ENCODE peak calls at places on chromosome 1, in seven cellular contexts. One of them, this sample, is unnamed.

GRCh38 chr1:13759072-13759471 is 59.1 kb downstream of the PRDM2 start:
- DNase-seq in GM20000: no peak
- DNase-seq in endothelial cell: no peak
- DNase-seq in left lung: no peak
- DNase-seq in fibroblast of the aortic adventitia: no peak
- DNase-seq in BJ: no peak
- DNase-seq in tibial artery: no peak
- DNase-seq in this sample: no peak

GRCh38 chr1:234920843-234921140 is 207.8 kb downstream of the TOMM20 start:
- DNase-seq in GM20000: no peak
- DNase-seq in fibroblast of the aortic adventitia: no peak
- DNase-seq in left lung: no peak
- DNase-seq in BJ: no peak
- DNase-seq in tibial artery: no peak
- DNase-seq in endothelial cell: no peak
- DNase-seq in this sample: no peak

GRCh38 chr1:26408604-26409003 is 2.0 kb upstream of the LIN28A start:
- DNase-seq in endothelial cell: peak; percentile 89
- DNase-seq in left lung: peak; percentile 81
- DNase-seq in GM20000: peak; percentile 81
- DNase-seq in BJ: no peak
- DNase-seq in tibial artery: peak; percentile 70
- DNase-seq in fibroblast of the aortic adventitia: peak; percentile 84
- DNase-seq in this sample: peak; percentile 92

GRCh38 chr1:40385437-40386310 is 12.1 kb downstream of the SMAP2 start:
- DNase-seq in tibial artery: no peak
- DNase-seq in BJ: no peak
- DNase-seq in endothelial cell: no peak
- DNase-seq in fibroblast of the aortic adventitia: no peak
- DNase-seq in GM20000: peak; percentile 68
- DNase-seq in left lung: no peak
- DNase-seq in this sample: no peak

GRCh38 chr1:6000444-6001288 is 8.4 kb upstream of the NPHP4 start:
- DNase-seq in fibroblast of the aortic adventitia: no peak
- DNase-seq in tibial artery: no peak
- DNase-seq in left lung: peak; percentile 61
- DNase-seq in endothelial cell: no peak
- DNase-seq in BJ: no peak
- DNase-seq in GM20000: no peak
- DNase-seq in this sample: no peak

GRCh38 chr1:6130596-6130995 is 49.5 kb downstream of the CHD5 start:
- DNase-seq in fibroblast of the aortic adventitia: no peak
- DNase-seq in endothelial cell: no peak
- DNase-seq in GM20000: no peak
- DNase-seq in tibial artery: no peak
- DNase-seq in left lung: peak; percentile 46
- DNase-seq in BJ: no peak
- DNase-seq in this sample: no peak

GRCh38 chr1:57424231-57425027 is 569 bp upstream of the DAB1 start:
- DNase-seq in GM20000: no peak
- DNase-seq in fibroblast of the aortic adventitia: peak; percentile 18
- DNase-seq in left lung: peak; percentile 66
- DNase-seq in BJ: no peak
- DNase-seq in tibial artery: no peak
- DNase-seq in endothelial cell: peak; percentile 86
- DNase-seq in this sample: peak; percentile 57

GRCh38 chr1:18907021-18907913 is 4.9 kb upstream of the ALDH4A1 start:
- DNase-seq in BJ: no peak
- DNase-seq in endothelial cell: peak; percentile 60
- DNase-seq in GM20000: peak; percentile 72
- DNase-seq in tibial artery: peak; percentile 53
- DNase-seq in fibroblast of the aortic adventitia: peak; percentile 79
- DNase-seq in left lung: peak; percentile 87
- DNase-seq in this sample: peak; percentile 34

GRCh38 chr1:25245809-25246599 is 1.2 kb downstream of the RSRP1 start:
- DNase-seq in tibial artery: no peak
- DNase-seq in endothelial cell: no peak
- DNase-seq in fibroblast of the aortic adventitia: peak; percentile 52
- DNase-seq in BJ: no peak
- DNase-seq in GM20000: no peak
- DNase-seq in left lung: no peak
- DNase-seq in this sample: no peak

GRCh38 chr1:25245393-25245792 is 1.9 kb downstream of the RSRP1 start:
- DNase-seq in endothelial cell: no peak
- DNase-seq in left lung: no peak
- DNase-seq in GM20000: no peak
- DNase-seq in tibial artery: no peak
- DNase-seq in fibroblast of the aortic adventitia: no peak
- DNase-seq in BJ: no peak
- DNase-seq in this sample: no peak

GRCh38 chr1:25246600-25247023 is 642 bp downstream of the RSRP1 start:
- DNase-seq in GM20000: no peak
- DNase-seq in tibial artery: no peak
- DNase-seq in fibroblast of the aortic adventitia: no peak
- DNase-seq in BJ: no peak
- DNase-seq in endothelial cell: no peak
- DNase-seq in left lung: no peak
- DNase-seq in this sample: peak; percentile 24

GRCh38 chr1:25247024-25247828 is at the start of gene RSRP1:
- DNase-seq in tibial artery: peak; percentile 99
- DNase-seq in fibroblast of the aortic adventitia: peak; percentile 98
- DNase-seq in BJ: peak; percentile 91
- DNase-seq in left lung: peak; percentile 100
- DNase-seq in endothelial cell: peak; percentile 99
- DNase-seq in GM20000: peak; percentile 100
- DNase-seq in this sample: peak; percentile 98

GRCh38 chr1:25247829-25248754 is 838 bp upstream of the RSRP1 start:
- DNase-seq in endothelial cell: no peak
- DNase-seq in GM20000: no peak
- DNase-seq in left lung: no peak
- DNase-seq in tibial artery: no peak
- DNase-seq in BJ: no peak
- DNase-seq in fibroblast of the aortic adventitia: no peak
- DNase-seq in this sample: no peak
- TF ChIP-seq CTCF in endothelial cell: no peak
- TF ChIP-seq CTCF in GM20000: no peak
- TF ChIP-seq CTCF in left lung: no peak
- TF ChIP-seq CTCF in tibial artery: no peak
- TF ChIP-seq CTCF in BJ: peak; percentile 35
- TF ChIP-seq CTCF in fibroblast of the aortic adventitia: peak; percentile 14
- TF ChIP-seq CTCF in this sample: peak; percentile 60

GRCh38 chr1:63321788-63322247 is 549 bp upstream of the FOXD3 start:
- DNase-seq in GM20000: peak; percentile 58
- DNase-seq in BJ: no peak
- DNase-seq in endothelial cell: no peak
- DNase-seq in tibial artery: no peak
- DNase-seq in fibroblast of the aortic adventitia: no peak
- DNase-seq in left lung: no peak
- DNase-seq in this sample: no peak

GRCh38 chr1:63324779-63325119 is 2.4 kb downstream of the FOXD3 start:
- DNase-seq in left lung: no peak
- DNase-seq in BJ: no peak
- DNase-seq in GM20000: no peak
- DNase-seq in tibial artery: no peak
- DNase-seq in fibroblast of the aortic adventitia: no peak
- DNase-seq in endothelial cell: no peak
- DNase-seq in this sample: no peak

GRCh38 chr1:63323866-63324778 is 1.8 kb downstream of the FOXD3 start:
- DNase-seq in GM20000: peak; percentile 17
- DNase-seq in fibroblast of the aortic adventitia: no peak
- DNase-seq in tibial artery: no peak
- DNase-seq in BJ: no peak
- DNase-seq in left lung: peak; percentile 80
- DNase-seq in endothelial cell: no peak
- DNase-seq in this sample: no peak

GRCh38 chr1:63322248-63322943 is at the start of gene FOXD3:
- DNase-seq in fibroblast of the aortic adventitia: peak; percentile 35
- DNase-seq in GM20000: peak; percentile 65
- DNase-seq in BJ: no peak
- DNase-seq in tibial artery: no peak
- DNase-seq in endothelial cell: peak; percentile 55
- DNase-seq in left lung: peak; percentile 94
- DNase-seq in this sample: peak; percentile 46

DNA sequence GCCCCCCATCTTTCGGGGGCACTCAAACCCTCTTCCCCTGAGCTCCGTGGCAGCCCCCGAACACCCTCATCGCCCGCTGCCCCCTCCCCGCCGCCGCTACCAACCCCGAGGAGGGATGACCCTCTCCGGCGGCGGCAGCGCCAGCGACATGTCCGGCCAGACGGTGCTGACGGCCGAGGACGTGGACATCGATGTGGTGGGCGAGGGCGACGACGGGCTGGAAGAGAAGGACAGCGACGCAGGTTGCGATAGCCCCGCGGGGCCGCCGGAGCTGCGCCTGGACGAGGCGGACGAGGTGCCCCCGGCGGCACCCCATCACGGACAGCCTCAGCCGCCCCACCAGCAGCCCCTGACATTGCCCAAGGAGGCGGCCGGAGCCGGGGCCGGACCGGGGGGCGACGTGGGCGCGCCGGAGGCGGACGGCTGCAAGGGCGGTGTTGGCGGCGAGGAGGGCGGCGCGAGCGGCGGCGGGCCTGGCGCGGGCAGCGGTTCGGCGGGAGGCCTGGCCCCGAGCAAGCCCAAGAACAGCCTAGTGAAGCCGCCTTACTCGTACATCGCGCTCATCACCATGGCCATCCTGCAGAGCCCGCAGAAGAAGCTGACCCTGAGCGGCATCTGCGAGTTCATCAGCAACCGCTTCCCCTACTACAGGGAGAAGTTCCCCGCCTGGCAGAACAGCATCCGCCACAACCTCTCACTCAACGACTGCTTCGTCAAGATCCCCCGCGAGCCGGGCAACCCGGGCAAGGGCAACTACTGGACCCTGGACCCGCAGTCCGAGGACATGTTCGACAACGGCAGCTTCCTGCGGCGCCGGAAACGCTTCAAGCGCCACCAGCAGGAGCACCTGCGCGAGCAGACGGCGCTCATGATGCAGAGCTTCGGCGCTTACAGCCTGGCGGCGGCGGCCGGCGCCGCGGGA is 838 bp downstream of the FOXD3 start:
- DNase-seq in fibroblast of the aortic adventitia: no peak
- DNase-seq in endothelial cell: peak; percentile 38
- DNase-seq in GM20000: peak; percentile 68
- DNase-seq in left lung: peak; percentile 85
- DNase-seq in tibial artery: no peak
- DNase-seq in BJ: no peak
- DNase-seq in this sample: peak; percentile 39
- TF ChIP-seq CTCF in fibroblast of the aortic adventitia: no peak
- TF ChIP-seq CTCF in endothelial cell: no peak
- TF ChIP-seq CTCF in GM20000: no peak
- TF ChIP-seq CTCF in left lung: no peak
- TF ChIP-seq CTCF in tibial artery: no peak
- TF ChIP-seq CTCF in BJ: no peak
- TF ChIP-seq CTCF in this sample: peak; percentile 21

GRCh38 chr1:91152331-91152730 is 130.5 kb upstream of the ZNF644 start:
- DNase-seq in endothelial cell: no peak
- DNase-seq in fibroblast of the aortic adventitia: no peak
- DNase-seq in GM20000: no peak
- DNase-seq in tibial artery: no peak
- DNase-seq in BJ: no peak
- DNase-seq in left lung: no peak
- DNase-seq in this sample: no peak

GRCh38 chr1:91151702-91152101 is 129.9 kb upstream of the ZNF644 start:
- DNase-seq in fibroblast of the aortic adventitia: no peak
- DNase-seq in BJ: no peak
- DNase-seq in left lung: no peak
- DNase-seq in endothelial cell: no peak
- DNase-seq in tibial artery: no peak
- DNase-seq in GM20000: no peak
- DNase-seq in this sample: no peak

DNA sequence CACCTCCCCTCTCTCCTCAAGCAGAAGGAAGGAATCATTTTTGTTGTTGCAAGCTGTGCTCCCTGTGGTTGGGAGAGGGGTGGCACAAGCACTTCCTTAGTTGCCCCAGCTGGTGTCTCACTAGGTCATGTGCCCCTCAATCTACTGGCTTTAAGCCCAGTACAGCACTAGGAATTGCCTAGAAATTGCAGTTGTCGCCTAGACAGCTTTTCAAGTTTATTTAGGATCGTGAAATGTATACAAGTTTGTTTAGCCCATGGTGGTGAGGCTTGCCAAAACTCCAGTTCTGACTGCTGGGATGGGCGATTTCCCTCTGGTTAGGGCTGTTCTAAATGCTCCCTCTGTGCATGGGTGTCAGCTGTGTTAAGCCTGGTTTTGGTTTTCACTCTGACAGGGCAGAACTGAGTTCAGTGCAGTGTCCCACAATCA is 126.8 kb upstream of the ZNF644 start:
- DNase-seq in left lung: no peak
- DNase-seq in fibroblast of the aortic adventitia: no peak
- DNase-seq in BJ: no peak
- DNase-seq in tibial artery: peak; percentile 45
- DNase-seq in GM20000: no peak
- DNase-seq in endothelial cell: no peak
- DNase-seq in this sample: no peak
- TF ChIP-seq CTCF in left lung: no peak
- TF ChIP-seq CTCF in fibroblast of the aortic adventitia: no peak
- TF ChIP-seq CTCF in BJ: no peak
- TF ChIP-seq CTCF in tibial artery: no peak
- TF ChIP-seq CTCF in GM20000: no peak
- TF ChIP-seq CTCF in endothelial cell: no peak
- TF ChIP-seq CTCF in this sample: no peak

GRCh38 chr1:42756956-42757891 is 9.6 kb downstream of the P3H1 start:
- DNase-seq in left lung: no peak
- DNase-seq in endothelial cell: no peak
- DNase-seq in fibroblast of the aortic adventitia: peak; percentile 73
- DNase-seq in GM20000: peak; percentile 82
- DNase-seq in BJ: no peak
- DNase-seq in tibial artery: no peak
- DNase-seq in this sample: no peak

GRCh38 chr1:42757892-42758275 is 8.9 kb downstream of the P3H1 start:
- DNase-seq in left lung: no peak
- DNase-seq in tibial artery: no peak
- DNase-seq in BJ: no peak
- DNase-seq in GM20000: no peak
- DNase-seq in endothelial cell: no peak
- DNase-seq in fibroblast of the aortic adventitia: no peak
- DNase-seq in this sample: no peak

GRCh38 chr1:42761567-42761966 is 5.3 kb downstream of the P3H1 start:
- DNase-seq in left lung: no peak
- DNase-seq in fibroblast of the aortic adventitia: no peak
- DNase-seq in BJ: no peak
- DNase-seq in tibial artery: no peak
- DNase-seq in endothelial cell: no peak
- DNase-seq in GM20000: no peak
- DNase-seq in this sample: no peak

GRCh38 chr1:42758641-42759040 is 8.2 kb downstream of the P3H1 start:
- DNase-seq in GM20000: no peak
- DNase-seq in fibroblast of the aortic adventitia: no peak
- DNase-seq in endothelial cell: no peak
- DNase-seq in tibial artery: no peak
- DNase-seq in left lung: no peak
- DNase-seq in BJ: no peak
- DNase-seq in this sample: no peak

DNA sequence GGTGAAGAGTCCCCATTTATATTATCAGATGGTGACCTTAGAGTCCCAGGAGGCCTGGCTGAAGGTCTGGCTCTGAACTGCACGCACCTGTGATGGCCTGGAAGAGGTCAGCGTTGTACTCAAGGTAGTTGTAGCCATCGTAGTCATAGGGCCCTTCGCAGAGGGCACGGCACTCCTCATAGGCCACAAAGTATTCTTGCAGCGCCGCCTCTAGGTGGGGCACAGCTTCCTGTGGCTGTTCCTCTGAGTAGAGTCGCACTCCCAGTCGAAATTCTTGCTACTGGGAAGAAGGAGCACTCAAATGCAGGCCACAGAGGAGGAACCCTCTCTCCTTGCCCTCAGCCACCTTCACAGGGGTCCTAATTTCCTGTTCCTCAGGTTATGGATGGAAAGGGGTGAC is 7.7 kb downstream of the P3H1 start:
- DNase-seq in endothelial cell: no peak
- DNase-seq in GM20000: no peak
- DNase-seq in tibial artery: no peak
- DNase-seq in fibroblast of the aortic adventitia: no peak
- DNase-seq in left lung: no peak
- DNase-seq in BJ: no peak
- DNase-seq in this sample: no peak
- TF ChIP-seq CTCF in endothelial cell: no peak
- TF ChIP-seq CTCF in GM20000: no peak
- TF ChIP-seq CTCF in tibial artery: no peak
- TF ChIP-seq CTCF in fibroblast of the aortic adventitia: no peak
- TF ChIP-seq CTCF in left lung: no peak
- TF ChIP-seq CTCF in BJ: no peak
- TF ChIP-seq CTCF in this sample: no peak